ENCODE peak calls at places on chromosomes 1 and 21, in four cellular contexts. V is aorta, I is GM23338, A is heart right ventricle. K is an unnamed sample. For H3K4me1, the result is how much of the 10 kb centered on the place peaks cover.

GRCh38 chr1:160646192-160646591 is 652 bp downstream of the SLAMF1 start:
- DNase-seq in A (no peak), V (no peak), I (no peak), K (no peak)

GRCh38 chr21:36132691-36133090 is 2.2 kb upstream of the CBR3 start:
- DNase-seq in V (no peak), I (no peak), A (no peak), K (peak)

GRCh38 chr1:24742090-24742938 is 2.9 kb upstream of the CLIC4 start:
- DNase-seq in A (no peak), I (peak), V (peak), K (no peak)

GRCh38 chr21:33608559-33608958 is 20.1 kb upstream of the DONSON start:
- DNase-seq in V (no peak), A (no peak), I (no peak), K (no peak)

GRCh38 chr1:11579506-11579905 is 74.7 kb downstream of the FBXO2 start:
- DNase-seq in V (peak), I (no peak), A (no peak), K (no peak)

GRCh38 chr1:3454811-3455618 is 550 bp downstream of the ARHGEF16 start:
- DNase-seq in A (peak), V (no peak), I (peak), K (peak)

GRCh38 chr1:1161683-1162079 is 12.0 kb upstream of the TTLL10 start:
- DNase-seq in A (no peak), V (no peak), I (no peak), K (no peak)

GRCh38 chr1:152942161-152942560 is 4.8 kb upstream of the SPRR5 start:
- DNase-seq in I (no peak), V (no peak), A (no peak), K (no peak)

GRCh38 chr21:36263797-36264196 is 56.2 kb upstream of the MORC3 start:
- DNase-seq in I (no peak), A (no peak), V (no peak), K (no peak)

DNA sequence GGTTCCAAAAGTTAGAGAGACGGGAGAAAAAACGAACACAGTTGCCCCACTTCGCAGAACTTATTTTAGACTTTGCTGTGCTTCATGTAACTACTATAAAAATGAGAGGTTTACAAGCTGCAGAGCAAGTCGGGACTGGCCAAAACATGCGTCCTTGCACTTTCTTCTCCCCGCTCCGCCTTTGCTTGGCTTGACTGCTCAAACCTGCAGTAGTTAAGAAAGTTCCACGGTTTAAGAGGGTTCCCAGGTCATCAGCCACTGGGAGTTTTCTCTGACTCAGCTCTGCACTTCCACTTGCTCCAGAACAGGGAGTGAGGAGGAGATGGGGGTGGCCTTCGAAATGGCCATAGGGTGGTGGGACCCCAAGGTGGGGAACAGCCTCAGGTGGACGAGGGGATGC is 36.2 kb downstream of the CLIC6 start:
- DNase-seq in A (no peak), V (no peak), I (no peak), K (no peak)
- H3K27ac ChIP-seq in A (no peak), V (no peak), I (no peak), K (no peak)

DNA sequence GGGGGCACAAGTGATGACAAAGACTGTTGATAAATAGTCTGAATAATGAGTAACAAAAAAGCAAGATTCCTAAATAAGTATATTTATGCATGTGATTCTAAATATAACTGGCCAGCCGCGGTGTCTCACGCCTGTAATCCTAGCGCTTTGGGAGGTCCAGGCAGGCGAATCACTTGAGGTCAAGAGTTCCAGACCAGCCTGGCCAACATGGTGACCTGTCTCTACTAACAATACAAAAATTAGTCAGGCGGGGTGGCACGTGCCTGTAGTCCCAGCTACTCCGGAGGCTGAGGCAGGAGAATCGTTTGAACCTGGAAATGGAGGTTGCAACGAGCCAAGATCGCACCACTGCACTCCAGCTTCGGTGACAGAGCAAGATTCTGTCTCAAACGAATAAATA is 161.5 kb downstream of the TOMM20 start:
- DNase-seq in I (no peak), V (no peak), A (no peak), K (no peak)
- H3K4me1 ChIP-seq in I (under half), V (under half), A (half or more), K (under half)

DNA sequence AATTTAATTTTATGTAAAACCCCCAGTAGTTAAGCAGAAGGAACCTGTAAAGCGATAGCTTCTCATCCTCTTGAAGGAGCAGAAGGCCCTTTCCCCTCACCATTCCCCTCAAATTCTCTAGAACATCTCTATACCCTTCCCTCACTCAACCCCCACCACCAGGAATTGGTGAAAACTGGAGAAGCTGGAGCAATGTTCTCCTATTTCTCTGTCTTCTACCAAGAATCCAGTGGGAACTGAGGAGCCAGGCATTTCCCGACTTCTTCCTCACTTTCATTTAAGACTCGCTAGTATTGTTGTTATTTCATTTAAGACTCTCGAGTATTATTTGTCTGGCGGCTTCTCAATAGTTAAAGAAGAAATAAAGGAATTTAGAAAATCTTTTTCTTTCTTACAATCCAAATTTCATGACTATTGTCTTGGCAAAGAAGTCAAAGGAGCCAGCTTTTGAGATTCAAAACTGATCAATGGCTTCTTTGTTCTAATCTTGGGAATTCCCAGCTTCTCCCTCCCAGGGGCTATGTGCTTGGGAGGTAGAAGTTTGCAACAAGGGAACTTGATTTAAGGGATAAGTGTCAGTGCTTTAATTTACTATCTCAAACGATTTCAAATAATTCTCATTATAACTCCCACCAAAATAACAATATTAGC is 253.3 kb upstream of the ADGRL2 start:
- DNase-seq in I (peak), A (no peak), V (no peak), K (no peak)
- H3K27ac ChIP-seq in I (peak), A (peak), V (no peak), K (no peak)

GRCh38 chr1:147245129-147245528 is 2.6 kb downstream of the CHD1L start:
- DNase-seq in V (no peak), I (no peak), A (no peak), K (no peak)
- H3K4me1 ChIP-seq in V (under half), I (under half), A (under half), K (under half)

GRCh38 chr1:112703706-112704105 is 3.2 kb downstream of the RHOC start:
- DNase-seq in V (peak), I (no peak), A (no peak), K (no peak)

GRCh38 chr1:112706505-112707216 is at the start of gene RHOC:
- DNase-seq in I (peak), A (peak), V (peak), K (peak)

GRCh38 chr1:112704908-112705627 is 1.9 kb downstream of the RHOC start:
- DNase-seq in A (peak), I (peak), V (peak), K (peak)

GRCh38 chr1:112702420-112703261 is 4.3 kb downstream of the RHOC start:
- DNase-seq in V (peak), A (no peak), I (no peak), K (no peak)

GRCh38 chr1:112704511-112704907 is 2.4 kb downstream of the RHOC start:
- DNase-seq in A (no peak), V (no peak), I (no peak), K (no peak)
- H3K27ac ChIP-seq in A (peak), V (no peak), I (no peak), K (peak)

DNA sequence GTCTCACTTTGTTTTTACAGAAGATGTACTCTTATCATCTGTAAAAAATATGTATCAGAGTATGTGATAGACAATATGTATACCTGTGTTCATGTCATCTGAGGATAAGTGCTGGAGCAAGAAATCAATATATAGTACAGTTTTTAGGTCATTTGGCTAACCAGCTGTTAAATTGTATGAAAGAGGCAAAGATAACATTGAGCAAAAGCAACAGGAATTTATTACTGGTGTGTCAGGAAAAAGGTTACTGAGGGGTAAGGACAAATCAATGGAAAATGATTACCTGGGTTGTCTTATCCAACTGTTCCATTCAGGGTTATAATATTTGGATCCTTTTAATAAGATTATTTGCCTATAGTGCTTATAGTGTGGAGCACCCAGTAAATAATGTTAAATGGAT is 4.9 kb downstream of the HIPK1 start:
- DNase-seq in A (no peak), I (no peak), V (no peak), K (no peak)
- H3K4me1 ChIP-seq in A (under half), I (under half), V (under half), K (under half)

GRCh38 chr1:234963904-234964702 is 164.5 kb downstream of the TOMM20 start:
- DNase-seq in V (no peak), I (no peak), A (peak), K (peak)
- H3K27ac ChIP-seq in V (no peak), I (no peak), A (peak), K (peak)

DNA sequence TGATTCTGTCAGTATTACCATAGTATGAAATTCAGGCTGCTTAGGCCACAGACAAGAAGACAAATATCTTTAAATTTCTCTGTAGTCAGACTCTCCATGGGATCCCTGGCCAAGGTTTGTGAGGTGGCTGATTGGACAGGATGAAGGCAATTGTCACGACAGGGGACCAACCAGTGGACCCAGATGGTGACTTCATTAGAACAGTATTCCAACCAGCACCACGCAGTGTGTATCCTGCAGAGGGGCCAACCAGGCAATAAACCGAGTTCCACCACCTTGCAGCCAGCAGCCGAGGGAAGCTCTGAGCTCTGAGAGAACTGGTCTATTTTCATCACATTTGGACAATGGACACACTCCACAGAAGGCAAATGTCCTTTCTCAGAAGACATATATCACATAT is 16.1 kb downstream of the DSCAM start:
- DNase-seq in A (no peak), I (no peak), V (no peak), K (no peak)
- H3K4me1 ChIP-seq in A (under half), I (under half), V (under half), K (under half)

GRCh38 chr21:26966360-26966977 is 419 bp downstream of the ADAMTS5 start:
- DNase-seq in I (peak), V (no peak), A (no peak), K (peak)
- H3K27ac ChIP-seq in I (no peak), V (no peak), A (peak), K (peak)